ENCODE peak calls at places on chromosome 9, in six cellular contexts. Z is B cell, T is endothelial cell of umbilical vein, O is cerebellum, R is GM23248, J is Caki2. M is an unnamed sample.

GRCh38 chr9:114002986-114003740 is 74.9 kb downstream of the AMBP start:
- DNase-seq in Z (no peak), T (peak), O (no peak), R (no peak), J (no peak), M (no peak)

GRCh38 chr9:108088916-108089315 is 599.3 kb upstream of the KLF4 start:
- DNase-seq in Z (no peak), T (no peak), O (no peak), R (no peak), J (no peak), M (no peak)

GRCh38 chr9:77879344-77880089 is 152.1 kb downstream of the GNAQ start:
- DNase-seq in Z (no peak), T (no peak), O (no peak), R (peak), J (no peak), M (no peak)

GRCh38 chr9:121440265-121440664 is 59.4 kb downstream of the GGTA1 start:
- DNase-seq in Z (no peak), T (peak), O (no peak), R (peak), J (no peak), M (no peak)

GRCh38 chr9:111548623-111549022 is 23.6 kb downstream of the ZNF483 start:
- DNase-seq in Z (no peak), T (no peak), O (no peak), R (no peak), J (no peak), M (no peak)

GRCh38 chr9:5915438-5915837 is 24.7 kb downstream of the MLANA start:
- DNase-seq in Z (no peak), T (no peak), O (no peak), R (no peak), J (no peak), M (no peak)

GRCh38 chr9:37678789-37679273 is 28.1 kb downstream of the FRMPD1 start:
- DNase-seq in Z (no peak), T (no peak), O (no peak), R (no peak), J (no peak), M (peak)

GRCh38 chr9:136857166-136857565 is 5.0 kb downstream of the MAMDC4 start:
- DNase-seq in Z (peak), T (no peak), O (no peak), R (no peak), J (no peak), M (no peak)

GRCh38 chr9:81989700-81990099 is 1.1 kb downstream of the SPATA31D1 start:
- DNase-seq in Z (no peak), T (no peak), O (no peak), R (no peak), J (no peak), M (no peak)

GRCh38 chr9:94867842-94868312 is 141.4 kb downstream of the AOPEP start:
- DNase-seq in Z (no peak), T (peak), O (peak), R (peak), J (peak), M (no peak)

GRCh38 chr9:91451431-91452270 is 28.0 kb upstream of the NFIL3 start:
- DNase-seq in Z (no peak), T (no peak), O (no peak), R (no peak), J (no peak), M (no peak)

GRCh38 chr9:107363511-107364182 is 80.6 kb downstream of the RAD23B start:
- DNase-seq in Z (no peak), T (no peak), O (no peak), R (no peak), J (no peak), M (no peak)

GRCh38 chr9:19551124-19551929 is 142.5 kb downstream of the ACER2 start:
- DNase-seq in Z (no peak), T (no peak), O (no peak), R (no peak), J (no peak), M (no peak)

GRCh38 chr9:88476491-88477271 is 58.3 kb upstream of the NXNL2 start:
- DNase-seq in Z (no peak), T (no peak), O (no peak), R (peak), J (peak), M (no peak)

GRCh38 chr9:22307013-22307711 is 139.5 kb upstream of the DMRTA1 start:
- DNase-seq in Z (no peak), T (peak), O (no peak), R (peak), J (peak), M (no peak)

M was measured in CMK.